ENCODE peak calls at places on chromosomes 1 and 21, in seven cellular contexts. V is activated T-helper 1 cell treated with Interleukin-2 at 50 U/mL for 16 hours, L is HTR-8/SVneo, D is GM12865, B is retina, F is endothelial cell, U is iPS-NIHi11. G is an unnamed sample.

GRCh38 chr1:83693409-83694126 is 305.4 kb downstream of the TTLL7 start:
- DNase-seq in V (no peak), L (no peak), D (no peak), B (peak), F (no peak), U (peak), G (no peak)

GRCh38 chr1:5475572-5475971 is 516.7 kb downstream of the NPHP4 start:
- DNase-seq in V (no peak), L (no peak), D (no peak), B (no peak), F (no peak), U (no peak), G (no peak)

GRCh38 chr1:154420961-154421924 is 16.1 kb downstream of the IL6R start:
- DNase-seq in V (no peak), L (no peak), D (no peak), B (no peak), F (no peak), U (no peak), G (no peak)

GRCh38 chr1:210647406-210648333 is 319.0 kb downstream of the HHAT start:
- DNase-seq in V (no peak), L (no peak), D (no peak), B (no peak), F (no peak), U (no peak), G (peak)

GRCh38 chr1:245458761-245459174 is 304.0 kb downstream of the KIF26B start:
- DNase-seq in V (no peak), L (no peak), D (no peak), B (no peak), F (no peak), U (no peak), G (no peak)

GRCh38 chr1:220298470-220298869 is 26.2 kb upstream of the RAB3GAP2 start:
- DNase-seq in V (no peak), L (no peak), D (no peak), B (peak), F (no peak), U (no peak), G (no peak)

GRCh38 chr1:157162345-157162744 is 24.1 kb upstream of the ETV3 start:
- DNase-seq in V (no peak), L (no peak), D (no peak), B (no peak), F (no peak), U (no peak), G (no peak)

GRCh38 chr21:28615276-28615675 is 377.4 kb downstream of the LTN1 start:
- DNase-seq in V (no peak), L (peak), D (no peak), B (no peak), F (no peak), U (no peak), G (peak)

GRCh38 chr1:2322065-2322571 is 69.2 kb downstream of the MORN1 start:
- DNase-seq in V (no peak), L (no peak), D (no peak), B (peak), F (no peak), U (peak), G (peak)

GRCh38 chr1:240031009-240031408 is 60.7 kb upstream of the FMN2 start:
- DNase-seq in V (no peak), L (peak), D (no peak), B (no peak), F (no peak), U (no peak), G (peak)

GRCh38 chr1:175887981-175888428 is 144.6 kb upstream of the TNR start:
- DNase-seq in V (no peak), L (peak), D (peak), B (peak), F (peak), U (peak), G (peak)

GRCh38 chr1:234943801-234944402 is 184.7 kb downstream of the TOMM20 start:
- DNase-seq in V (no peak), L (no peak), D (no peak), B (no peak), F (no peak), U (no peak), G (no peak)

GRCh38 chr1:223123238-223123976 is 19.6 kb downstream of the TLR5 start:
- DNase-seq in V (peak), L (peak), D (peak), B (peak), F (peak), U (peak), G (peak)

GRCh38 chr1:14605945-14606344 is 7.5 kb downstream of the KAZN start:
- DNase-seq in V (no peak), L (no peak), D (no peak), B (no peak), F (no peak), U (no peak), G (no peak)

GRCh38 chr1:179327679-179328078 is 34.1 kb downstream of the SOAT1 start:
- DNase-seq in V (no peak), L (no peak), D (no peak), B (no peak), F (no peak), U (no peak), G (no peak)

GRCh38 chr1:215669806-215670485 is 102.8 kb downstream of the KCTD3 start:
- DNase-seq in V (no peak), L (peak), D (no peak), B (no peak), F (no peak), U (peak), G (no peak)

GRCh38 chr1:227894831-227895451 is 52.8 kb downstream of the WNT9A start:
- DNase-seq in V (no peak), L (no peak), D (no peak), B (no peak), F (peak), U (no peak), G (no peak)

GRCh38 chr1:70487910-70488665 is 77.0 kb downstream of the CTH start:
- DNase-seq in V (no peak), L (peak), D (peak), B (peak), F (peak), U (peak), G (peak)

GRCh38 chr1:166902279-166902678 is 26.2 kb upstream of the TADA1 start:
- DNase-seq in V (no peak), L (no peak), D (no peak), B (no peak), F (no peak), U (no peak), G (peak)

GRCh38 chr1:154407021-154407865 is 2.1 kb downstream of the IL6R start:
- DNase-seq in V (no peak), L (no peak), D (peak), B (no peak), F (no peak), U (peak), G (no peak)

GRCh38 chr1:7967651-7968050 is 6.1 kb downstream of the PARK7 start:
- DNase-seq in V (no peak), L (no peak), D (no peak), B (no peak), F (no peak), U (no peak), G (no peak)

GRCh38 chr1:167342846-167343245 is 122.2 kb downstream of the POU2F1 start:
- DNase-seq in V (no peak), L (no peak), D (peak), B (no peak), F (no peak), U (peak), G (no peak)

GRCh38 chr1:160108888-160109662 is 6.5 kb upstream of the ATP1A2 start:
- DNase-seq in V (no peak), L (no peak), D (peak), B (peak), F (peak), U (peak), G (peak)

GRCh38 chr1:22884806-22885559 is 87.7 kb downstream of the LACTBL1 start:
- DNase-seq in V (no peak), L (no peak), D (peak), B (no peak), F (no peak), U (no peak), G (no peak)

GRCh38 chr1:15156807-15157380 is 3.3 kb downstream of the TMEM51 start:
- DNase-seq in V (no peak), L (no peak), D (no peak), B (no peak), F (no peak), U (no peak), G (no peak)

GRCh38 chr1:78825561-78825960 is 175.9 kb downstream of the IFI44 start:
- DNase-seq in V (no peak), L (no peak), D (no peak), B (no peak), F (no peak), U (no peak), G (peak)

GRCh38 chr1:5961601-5962000 is 30.6 kb downstream of the NPHP4 start:
- DNase-seq in V (no peak), L (no peak), D (no peak), B (no peak), F (no peak), U (no peak), G (no peak)